ENCODE peak calls at places on chromosomes 1 and 21, in seven cellular contexts. H is cortex of kidney, J is NCI-H1105, Q is AG09309, X is HCEC 1CT, E is myocyte, C is lower leg skin. F is an unnamed sample.
A peak's percentile ranks its signal among the peaks of the same experiment; 100 is the strongest.

GRCh38 chr1:21337931-21338567 is 47.8 kb upstream of the ECE1 start:
- DNase-seq in H (no peak), J (no peak), Q (peak; percentile 33), X (peak; percentile 44), E (no peak), C (peak; percentile 95), F (peak; percentile 91)

GRCh38 chr21:31503939-31504338 is 155.6 kb upstream of the SOD1 start:
- DNase-seq in H (no peak), J (no peak), Q (no peak), X (no peak), E (no peak), C (peak; percentile 66), F (no peak)

GRCh38 chr1:201656670-201657032 is 117.7 kb downstream of the NAV1 start:
- DNase-seq in H (no peak), J (peak; percentile 89), Q (no peak), X (peak; percentile 29), E (peak; percentile 69), C (no peak), F (no peak)

GRCh38 chr1:80656628-80657019 is 1144.1 kb upstream of the ADGRL2 start:
- DNase-seq in H (no peak), J (no peak), Q (no peak), X (peak; percentile 36), E (no peak), C (no peak), F (no peak)

GRCh38 chr1:182166321-182166720 is 104.8 kb upstream of the ZNF648 start:
- DNase-seq in H (no peak), J (no peak), Q (no peak), X (no peak), E (no peak), C (no peak), F (no peak)

GRCh38 chr21:36430841-36431240 is 45.6 kb downstream of the CHAF1B start:
- DNase-seq in H (no peak), J (no peak), Q (no peak), X (no peak), E (no peak), C (no peak), F (no peak)

GRCh38 chr1:238951809-238952208 is 434.6 kb upstream of the CHRM3 start:
- DNase-seq in H (no peak), J (no peak), Q (peak; percentile 28), X (no peak), E (peak; percentile 57), C (no peak), F (no peak)

GRCh38 chr1:207713529-207713928 is 38.3 kb upstream of the CD46 start:
- DNase-seq in H (no peak), J (no peak), Q (no peak), X (no peak), E (no peak), C (no peak), F (no peak)

GRCh38 chr1:114695430-114696093 is at the start of gene AMPD1:
- DNase-seq in H (no peak), J (no peak), Q (peak; percentile 29), X (peak; percentile 45), E (peak; percentile 83), C (no peak), F (no peak)

GRCh38 chr1:234976880-234977680 is 151.6 kb downstream of the TOMM20 start:
- DNase-seq in H (no peak), J (no peak), Q (no peak), X (no peak), E (no peak), C (no peak), F (no peak)

GRCh38 chr1:59499956-59500569 is 203.2 kb downstream of the FGGY start:
- DNase-seq in H (no peak), J (no peak), Q (no peak), X (no peak), E (no peak), C (no peak), F (no peak)

GRCh38 chr1:106600626-106601025 is 455.8 kb upstream of the PRMT6 start:
- DNase-seq in H (no peak), J (no peak), Q (no peak), X (no peak), E (no peak), C (no peak), F (no peak)

GRCh38 chr21:16908087-16908486 is 604.8 kb upstream of the CXADR start:
- DNase-seq in H (no peak), J (peak; percentile 70), Q (peak; percentile 52), X (peak; percentile 26), E (peak; percentile 26), C (no peak), F (peak; percentile 55)

GRCh38 chr1:161439280-161440232 is 65.7 kb upstream of the FCGR2A start:
- DNase-seq in H (no peak), J (no peak), Q (no peak), X (peak; percentile 53), E (peak; percentile 23), C (no peak), F (no peak)

GRCh38 chr1:205660361-205660760 is 19.9 kb downstream of the SLC45A3 start:
- DNase-seq in H (no peak), J (no peak), Q (no peak), X (no peak), E (no peak), C (no peak), F (no peak)